ENCODE peak calls at places on chromosomes 5 and 9, in eight cellular contexts. One of them, this sample, is unnamed.

GRCh38 chr5:9339206-9339818 is 206.6 kb downstream of the SEMA5A start:
- DNase-seq in pancreas: no peak
- DNase-seq in esophagus muscularis mucosa: no peak
- DNase-seq in gastrocnemius medialis: no peak
- DNase-seq in dorsolateral prefrontal cortex: no peak
- DNase-seq in brain microvascular endothelial cell: no peak
- DNase-seq in H1: peak; percentile 55
- DNase-seq in PC-9: peak; percentile 14
- DNase-seq in this sample: no peak

GRCh38 chr5:33888582-33888981 is 3.2 kb downstream of the ADAMTS12 start:
- DNase-seq in gastrocnemius medialis: no peak
- DNase-seq in brain microvascular endothelial cell: no peak
- DNase-seq in PC-9: no peak
- DNase-seq in dorsolateral prefrontal cortex: no peak
- DNase-seq in H1: no peak
- DNase-seq in pancreas: no peak
- DNase-seq in esophagus muscularis mucosa: no peak
- DNase-seq in this sample: peak; percentile 45

GRCh38 chr9:20225841-20226240 is 396.5 kb downstream of the MLLT3 start:
- DNase-seq in brain microvascular endothelial cell: no peak
- DNase-seq in esophagus muscularis mucosa: no peak
- DNase-seq in H1: no peak
- DNase-seq in dorsolateral prefrontal cortex: no peak
- DNase-seq in pancreas: no peak
- DNase-seq in PC-9: no peak
- DNase-seq in gastrocnemius medialis: no peak
- DNase-seq in this sample: no peak

GRCh38 chr5:59093329-59093728 is 510.5 kb downstream of the RAB3C start:
- DNase-seq in dorsolateral prefrontal cortex: no peak
- DNase-seq in gastrocnemius medialis: no peak
- DNase-seq in esophagus muscularis mucosa: no peak
- DNase-seq in pancreas: no peak
- DNase-seq in H1: no peak
- DNase-seq in PC-9: no peak
- DNase-seq in brain microvascular endothelial cell: no peak
- DNase-seq in this sample: no peak

GRCh38 chr5:43362725-43363435 is 49.3 kb downstream of the CCL28 start:
- DNase-seq in esophagus muscularis mucosa: no peak
- DNase-seq in H1: no peak
- DNase-seq in gastrocnemius medialis: no peak
- DNase-seq in pancreas: no peak
- DNase-seq in PC-9: no peak
- DNase-seq in dorsolateral prefrontal cortex: no peak
- DNase-seq in brain microvascular endothelial cell: no peak
- DNase-seq in this sample: no peak

GRCh38 chr5:3542158-3542557 is 53.5 kb upstream of the IRX1 start:
- DNase-seq in brain microvascular endothelial cell: no peak
- DNase-seq in gastrocnemius medialis: no peak
- DNase-seq in PC-9: no peak
- DNase-seq in dorsolateral prefrontal cortex: no peak
- DNase-seq in H1: no peak
- DNase-seq in esophagus muscularis mucosa: peak; percentile 85
- DNase-seq in pancreas: no peak
- DNase-seq in this sample: no peak

GRCh38 chr5:78677777-78678668 is 29.5 kb upstream of the LHFPL2 start:
- DNase-seq in PC-9: peak; percentile 65
- DNase-seq in gastrocnemius medialis: peak; percentile 23
- DNase-seq in dorsolateral prefrontal cortex: no peak
- DNase-seq in esophagus muscularis mucosa: no peak
- DNase-seq in brain microvascular endothelial cell: peak; percentile 92
- DNase-seq in H1: no peak
- DNase-seq in pancreas: no peak
- DNase-seq in this sample: no peak

GRCh38 chr9:123561055-123561454 is 205.1 kb downstream of the CRB2 start:
- DNase-seq in gastrocnemius medialis: no peak
- DNase-seq in PC-9: no peak
- DNase-seq in brain microvascular endothelial cell: no peak
- DNase-seq in dorsolateral prefrontal cortex: no peak
- DNase-seq in esophagus muscularis mucosa: no peak
- DNase-seq in pancreas: no peak
- DNase-seq in H1: no peak
- DNase-seq in this sample: no peak

DNA sequence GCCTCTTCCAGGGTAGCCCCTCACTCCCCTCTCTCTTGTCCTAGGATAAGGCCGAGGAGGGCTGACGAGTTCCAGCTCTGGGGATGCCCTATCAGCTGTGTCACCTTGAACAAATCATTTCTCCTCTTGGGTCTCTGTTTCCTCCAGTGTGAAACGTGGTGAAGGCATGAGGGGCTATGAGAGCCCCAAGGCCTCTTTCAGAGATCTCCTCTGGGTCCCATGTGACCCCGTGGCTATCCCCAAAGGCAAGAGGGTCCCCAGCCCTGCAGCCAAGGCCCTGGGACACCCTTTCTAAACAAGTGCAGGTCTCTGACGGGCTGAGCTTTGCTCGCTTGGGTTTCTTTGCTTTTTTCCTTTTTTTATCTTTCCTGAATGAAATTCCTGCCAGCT is 25.5 kb upstream of the SPTLC1 start:
- DNase-seq in gastrocnemius medialis: no peak
- DNase-seq in dorsolateral prefrontal cortex: no peak
- DNase-seq in H1: peak; percentile 67
- DNase-seq in esophagus muscularis mucosa: no peak
- DNase-seq in brain microvascular endothelial cell: no peak
- DNase-seq in PC-9: no peak
- DNase-seq in pancreas: no peak
- DNase-seq in this sample: no peak
- H3K4me3 ChIP-seq in gastrocnemius medialis: peak overlapping the region; percentile 40
- H3K4me3 ChIP-seq in dorsolateral prefrontal cortex: no peak overlapping the region
- H3K4me3 ChIP-seq in H1: peak overlapping the region; percentile 62
- H3K4me3 ChIP-seq in esophagus muscularis mucosa: peak overlapping the region; percentile 63
- H3K4me3 ChIP-seq in brain microvascular endothelial cell: peak overlapping the region; percentile 65
- H3K4me3 ChIP-seq in PC-9: peak overlapping the region; percentile 54
- H3K4me3 ChIP-seq in pancreas: peak overlapping the region; percentile 7
- H3K4me3 ChIP-seq in this sample: peak overlapping the region; percentile 42

GRCh38 chr5:73433272-73433981 is 15.2 kb downstream of the FOXD1 start:
- DNase-seq in pancreas: no peak
- DNase-seq in esophagus muscularis mucosa: no peak
- DNase-seq in PC-9: no peak
- DNase-seq in H1: no peak
- DNase-seq in brain microvascular endothelial cell: no peak
- DNase-seq in dorsolateral prefrontal cortex: no peak
- DNase-seq in gastrocnemius medialis: no peak
- DNase-seq in this sample: no peak

GRCh38 chr5:73434921-73435320 is 13.7 kb downstream of the FOXD1 start:
- DNase-seq in esophagus muscularis mucosa: no peak
- DNase-seq in dorsolateral prefrontal cortex: no peak
- DNase-seq in gastrocnemius medialis: no peak
- DNase-seq in PC-9: no peak
- DNase-seq in H1: no peak
- DNase-seq in brain microvascular endothelial cell: no peak
- DNase-seq in pancreas: no peak
- DNase-seq in this sample: no peak

GRCh38 chr5:73435640-73436534 is 12.7 kb downstream of the FOXD1 start:
- DNase-seq in esophagus muscularis mucosa: no peak
- DNase-seq in brain microvascular endothelial cell: no peak
- DNase-seq in gastrocnemius medialis: no peak
- DNase-seq in dorsolateral prefrontal cortex: no peak
- DNase-seq in pancreas: no peak
- DNase-seq in H1: no peak
- DNase-seq in PC-9: no peak
- DNase-seq in this sample: no peak

GRCh38 chr5:73433982-73434342 is 14.6 kb downstream of the FOXD1 start:
- DNase-seq in H1: no peak
- DNase-seq in pancreas: no peak
- DNase-seq in PC-9: no peak
- DNase-seq in esophagus muscularis mucosa: no peak
- DNase-seq in gastrocnemius medialis: no peak
- DNase-seq in dorsolateral prefrontal cortex: no peak
- DNase-seq in brain microvascular endothelial cell: no peak
- DNase-seq in this sample: no peak

GRCh38 chr5:73434461-73434860 is 14.1 kb downstream of the FOXD1 start:
- DNase-seq in brain microvascular endothelial cell: no peak
- DNase-seq in gastrocnemius medialis: no peak
- DNase-seq in H1: no peak
- DNase-seq in esophagus muscularis mucosa: no peak
- DNase-seq in pancreas: no peak
- DNase-seq in dorsolateral prefrontal cortex: no peak
- DNase-seq in PC-9: no peak
- DNase-seq in this sample: no peak
- TF ChIP-seq CTCF in brain microvascular endothelial cell: no peak
- TF ChIP-seq CTCF in gastrocnemius medialis: no peak
- TF ChIP-seq CTCF in H1: no peak
- TF ChIP-seq CTCF in esophagus muscularis mucosa: no peak
- TF ChIP-seq CTCF in pancreas: no peak
- TF ChIP-seq CTCF in dorsolateral prefrontal cortex: no peak
- TF ChIP-seq CTCF in PC-9: peak; percentile 25
- TF ChIP-seq CTCF in this sample: no peak

GRCh38 chr9:89605181-89606048 is 603 bp downstream of the GADD45G start:
- DNase-seq in gastrocnemius medialis: peak; percentile 57
- DNase-seq in H1: peak; percentile 72
- DNase-seq in dorsolateral prefrontal cortex: peak; percentile 53
- DNase-seq in esophagus muscularis mucosa: no peak
- DNase-seq in PC-9: peak; percentile 31
- DNase-seq in brain microvascular endothelial cell: peak; percentile 46
- DNase-seq in pancreas: peak; percentile 58
- DNase-seq in this sample: no peak

GRCh38 chr9:89603629-89604462 is 966 bp upstream of the GADD45G start:
- DNase-seq in PC-9: peak; percentile 35
- DNase-seq in pancreas: peak; percentile 75
- DNase-seq in esophagus muscularis mucosa: no peak
- DNase-seq in brain microvascular endothelial cell: no peak
- DNase-seq in H1: peak; percentile 93
- DNase-seq in dorsolateral prefrontal cortex: peak; percentile 62
- DNase-seq in gastrocnemius medialis: peak; percentile 75
- DNase-seq in this sample: no peak

GRCh38 chr9:89606567-89607311 is 1.9 kb downstream of the GADD45G start:
- DNase-seq in H1: no peak
- DNase-seq in pancreas: peak; percentile 76
- DNase-seq in gastrocnemius medialis: peak; percentile 49
- DNase-seq in esophagus muscularis mucosa: no peak
- DNase-seq in PC-9: no peak
- DNase-seq in brain microvascular endothelial cell: peak; percentile 16
- DNase-seq in dorsolateral prefrontal cortex: peak; percentile 14
- DNase-seq in this sample: peak; percentile 82

GRCh38 chr9:89604463-89605180 is at the start of gene GADD45G:
- DNase-seq in dorsolateral prefrontal cortex: peak; percentile 96
- DNase-seq in pancreas: peak; percentile 94
- DNase-seq in esophagus muscularis mucosa: peak; percentile 97
- DNase-seq in brain microvascular endothelial cell: peak; percentile 48
- DNase-seq in gastrocnemius medialis: peak; percentile 82
- DNase-seq in H1: peak; percentile 91
- DNase-seq in PC-9: peak; percentile 82
- DNase-seq in this sample: no peak

DNA sequence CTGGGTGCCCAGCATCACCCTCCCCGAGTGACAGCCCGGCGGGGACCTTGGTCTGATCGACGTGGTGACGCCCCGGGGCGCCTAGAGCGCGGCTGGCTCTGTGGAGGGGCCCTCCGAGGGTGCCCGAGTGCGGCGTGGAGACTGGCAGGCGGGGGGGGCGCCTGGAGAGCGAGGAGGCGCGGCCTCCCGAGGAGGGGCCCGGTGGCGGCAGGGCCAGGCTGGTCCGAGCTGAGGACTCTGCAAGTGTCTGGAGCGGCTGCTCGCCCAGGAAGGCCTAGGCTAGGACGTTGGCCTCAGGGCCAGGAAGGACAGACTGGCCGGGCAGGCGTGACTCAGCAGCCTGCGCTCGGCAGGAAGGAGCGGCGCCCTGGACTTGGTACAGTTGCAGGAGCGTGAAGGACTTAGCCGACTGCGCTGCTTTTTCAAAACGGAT is 1.3 kb downstream of the GADD45G start:
- DNase-seq in pancreas: peak; percentile 81
- DNase-seq in H1: no peak
- DNase-seq in gastrocnemius medialis: peak; percentile 58
- DNase-seq in dorsolateral prefrontal cortex: peak; percentile 56
- DNase-seq in PC-9: peak; percentile 89
- DNase-seq in brain microvascular endothelial cell: peak; percentile 57
- DNase-seq in esophagus muscularis mucosa: no peak
- DNase-seq in this sample: peak; percentile 69
- H3K4me3 ChIP-seq in pancreas: peak overlapping the region; percentile 83
- H3K4me3 ChIP-seq in H1: peak overlapping the region; percentile 86
- H3K4me3 ChIP-seq in gastrocnemius medialis: peak overlapping the region; percentile 73
- H3K4me3 ChIP-seq in dorsolateral prefrontal cortex: peak overlapping the region; percentile 61
- H3K4me3 ChIP-seq in PC-9: no peak overlapping the region
- H3K4me3 ChIP-seq in brain microvascular endothelial cell: peak overlapping the region; percentile 54
- H3K4me3 ChIP-seq in esophagus muscularis mucosa: peak overlapping the region; percentile 86
- H3K4me3 ChIP-seq in this sample: peak overlapping the region; percentile 92

GRCh38 chr5:94847726-94848125 is 229.3 kb downstream of the SLF1 start:
- DNase-seq in PC-9: no peak
- DNase-seq in pancreas: no peak
- DNase-seq in H1: no peak
- DNase-seq in esophagus muscularis mucosa: no peak
- DNase-seq in brain microvascular endothelial cell: no peak
- DNase-seq in dorsolateral prefrontal cortex: no peak
- DNase-seq in gastrocnemius medialis: no peak
- DNase-seq in this sample: no peak

GRCh38 chr5:94849324-94849723 is 230.9 kb downstream of the SLF1 start:
- DNase-seq in gastrocnemius medialis: no peak
- DNase-seq in pancreas: no peak
- DNase-seq in esophagus muscularis mucosa: no peak
- DNase-seq in dorsolateral prefrontal cortex: no peak
- DNase-seq in brain microvascular endothelial cell: no peak
- DNase-seq in H1: no peak
- DNase-seq in PC-9: no peak
- DNase-seq in this sample: no peak

GRCh38 chr5:94850960-94851359 is 232.5 kb downstream of the SLF1 start:
- DNase-seq in PC-9: no peak
- DNase-seq in brain microvascular endothelial cell: no peak
- DNase-seq in gastrocnemius medialis: no peak
- DNase-seq in H1: no peak
- DNase-seq in pancreas: no peak
- DNase-seq in esophagus muscularis mucosa: no peak
- DNase-seq in dorsolateral prefrontal cortex: no peak
- DNase-seq in this sample: no peak

GRCh38 chr5:94853122-94853521 is 234.7 kb downstream of the SLF1 start:
- DNase-seq in gastrocnemius medialis: no peak
- DNase-seq in esophagus muscularis mucosa: no peak
- DNase-seq in brain microvascular endothelial cell: no peak
- DNase-seq in H1: no peak
- DNase-seq in pancreas: no peak
- DNase-seq in dorsolateral prefrontal cortex: no peak
- DNase-seq in PC-9: no peak
- DNase-seq in this sample: no peak

DNA sequence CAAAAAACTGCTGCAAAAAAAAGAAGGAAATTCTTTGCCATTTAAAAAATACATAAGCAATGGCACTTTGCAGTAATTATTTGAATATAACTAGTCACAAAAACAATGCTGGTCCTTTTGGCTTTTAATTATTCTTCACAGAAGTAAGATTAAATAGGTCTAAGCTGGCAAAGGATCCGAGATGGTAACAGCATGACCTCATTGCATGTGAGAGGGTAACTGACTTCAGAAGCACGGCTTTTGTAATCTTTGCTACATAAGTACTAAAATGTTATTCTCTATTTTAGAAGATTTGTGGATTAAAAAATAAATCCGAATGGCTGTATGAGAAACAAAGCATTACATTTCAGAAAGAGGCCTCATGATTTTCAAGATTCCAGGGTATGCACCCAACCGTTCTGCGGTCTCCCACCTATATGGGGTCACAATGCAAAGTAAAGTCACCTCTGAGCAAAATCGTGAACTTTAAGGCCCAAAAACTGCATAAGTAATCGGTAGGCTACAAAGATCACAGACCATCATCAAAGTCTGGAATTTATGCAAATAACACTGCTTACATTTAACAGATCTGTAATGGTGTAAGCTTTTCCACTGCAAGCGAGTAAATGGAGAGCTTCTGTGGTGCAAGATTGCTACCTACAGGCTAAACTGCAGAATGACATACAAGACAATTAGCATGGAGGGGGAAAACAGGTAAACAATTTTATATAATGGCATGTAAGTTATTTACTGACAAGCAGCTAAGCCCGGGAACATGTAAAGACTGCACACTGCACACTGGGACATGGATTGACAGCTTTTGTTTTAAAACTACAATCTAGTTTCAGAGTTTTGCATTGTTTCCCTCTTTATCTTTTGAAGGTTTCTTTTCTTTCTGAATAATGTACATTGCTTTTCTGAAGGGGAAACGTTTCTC is 231.6 kb downstream of the SLF1 start:
- DNase-seq in brain microvascular endothelial cell: peak; percentile 45
- DNase-seq in esophagus muscularis mucosa: no peak
- DNase-seq in gastrocnemius medialis: no peak
- DNase-seq in H1: no peak
- DNase-seq in pancreas: no peak
- DNase-seq in dorsolateral prefrontal cortex: no peak
- DNase-seq in PC-9: peak; percentile 12
- DNase-seq in this sample: peak; percentile 55
- TF ChIP-seq CTCF in brain microvascular endothelial cell: peak; percentile 72
- TF ChIP-seq CTCF in esophagus muscularis mucosa: peak; percentile 36
- TF ChIP-seq CTCF in gastrocnemius medialis: no peak
- TF ChIP-seq CTCF in H1: peak; percentile 88
- TF ChIP-seq CTCF in pancreas: no peak
- TF ChIP-seq CTCF in dorsolateral prefrontal cortex: peak; percentile 79
- TF ChIP-seq CTCF in PC-9: peak; percentile 78
- TF ChIP-seq CTCF in this sample: peak; percentile 80

This sample was measured in LNCaP clone FGC.